ENCODE peak calls at places on chromosomes 7 and 10, in seven cellular contexts. One of them, this sample, is unnamed.
A peak's percentile ranks its signal among the peaks of the same experiment; 100 is the strongest.

GRCh38 chr10:79422178-79422892 is 23.1 kb downstream of the ZCCHC24 start:
- DNase-seq in endothelial cell of umbilical vein: no peak
- DNase-seq in A549: no peak
- DNase-seq in K562: no peak
- DNase-seq in GM12878: no peak
- DNase-seq in H1: no peak
- DNase-seq in HepG2: no peak
- DNase-seq in this sample: no peak

GRCh38 chr10:4451512-4451911 is 374.5 kb upstream of the AKR1E2 start:
- DNase-seq in endothelial cell of umbilical vein: no peak
- DNase-seq in A549: no peak
- DNase-seq in K562: no peak
- DNase-seq in GM12878: no peak
- DNase-seq in H1: no peak
- DNase-seq in HepG2: no peak
- DNase-seq in this sample: no peak

GRCh38 chr10:44293842-44294241 is 91.1 kb downstream of the CXCL12 start:
- DNase-seq in endothelial cell of umbilical vein: no peak
- DNase-seq in A549: no peak
- DNase-seq in K562: no peak
- DNase-seq in GM12878: no peak
- DNase-seq in H1: no peak
- DNase-seq in HepG2: peak; percentile 9
- DNase-seq in this sample: no peak

GRCh38 chr7:152336754-152337368 is 98.9 kb downstream of the KMT2C start:
- DNase-seq in endothelial cell of umbilical vein: peak; percentile 45
- DNase-seq in A549: peak; percentile 53
- DNase-seq in K562: peak; percentile 35
- DNase-seq in GM12878: no peak
- DNase-seq in H1: no peak
- DNase-seq in HepG2: peak; percentile 53
- DNase-seq in this sample: peak; percentile 69

GRCh38 chr10:132637477-132638129 is 100.0 kb downstream of the INPP5A start:
- DNase-seq in endothelial cell of umbilical vein: peak; percentile 68
- DNase-seq in A549: peak; percentile 93
- DNase-seq in K562: peak; percentile 47
- DNase-seq in GM12878: peak; percentile 43
- DNase-seq in H1: no peak
- DNase-seq in HepG2: peak; percentile 59
- DNase-seq in this sample: peak; percentile 81

GRCh38 chr7:121113288-121113687 is 124.8 kb downstream of the CPED1 start:
- DNase-seq in endothelial cell of umbilical vein: no peak
- DNase-seq in A549: no peak
- DNase-seq in K562: no peak
- DNase-seq in GM12878: no peak
- DNase-seq in H1: no peak
- DNase-seq in HepG2: no peak
- DNase-seq in this sample: no peak

GRCh38 chr10:69446229-69446628 is 5.0 kb upstream of the TSPAN15 start:
- DNase-seq in endothelial cell of umbilical vein: no peak
- DNase-seq in A549: no peak
- DNase-seq in K562: no peak
- DNase-seq in GM12878: no peak
- DNase-seq in H1: no peak
- DNase-seq in HepG2: no peak
- DNase-seq in this sample: no peak

GRCh38 chr10:112649492-112650152 is 202.6 kb downstream of the VTI1A start:
- DNase-seq in endothelial cell of umbilical vein: peak; percentile 11
- DNase-seq in A549: no peak
- DNase-seq in K562: no peak
- DNase-seq in GM12878: no peak
- DNase-seq in H1: no peak
- DNase-seq in HepG2: no peak
- DNase-seq in this sample: no peak

GRCh38 chr10:10914129-10914528 is 103.5 kb upstream of the CELF2 start:
- DNase-seq in endothelial cell of umbilical vein: no peak
- DNase-seq in A549: no peak
- DNase-seq in K562: no peak
- DNase-seq in GM12878: no peak
- DNase-seq in H1: no peak
- DNase-seq in HepG2: no peak
- DNase-seq in this sample: no peak

GRCh38 chr10:110530131-110530831 is 32.6 kb downstream of the DUSP5 start:
- DNase-seq in endothelial cell of umbilical vein: no peak
- DNase-seq in A549: peak; percentile 91
- DNase-seq in K562: no peak
- DNase-seq in GM12878: no peak
- DNase-seq in H1: peak; percentile 54
- DNase-seq in HepG2: peak; percentile 16
- DNase-seq in this sample: no peak

GRCh38 chr7:114759347-114760062 is 162.4 kb upstream of the MDFIC start:
- DNase-seq in endothelial cell of umbilical vein: no peak
- DNase-seq in A549: no peak
- DNase-seq in K562: no peak
- DNase-seq in GM12878: no peak
- DNase-seq in H1: no peak
- DNase-seq in HepG2: no peak
- DNase-seq in this sample: no peak

GRCh38 chr10:126062132-126063032 is 166.0 kb downstream of the FANK1 start:
- DNase-seq in endothelial cell of umbilical vein: peak; percentile 97
- DNase-seq in A549: peak; percentile 88
- DNase-seq in K562: peak; percentile 24
- DNase-seq in GM12878: no peak
- DNase-seq in H1: no peak
- DNase-seq in HepG2: no peak
- DNase-seq in this sample: peak; percentile 28

GRCh38 chr10:29064665-29065064 is 224.2 kb upstream of the LYZL1 start:
- DNase-seq in endothelial cell of umbilical vein: no peak
- DNase-seq in A549: no peak
- DNase-seq in K562: no peak
- DNase-seq in GM12878: no peak
- DNase-seq in H1: no peak
- DNase-seq in HepG2: no peak
- DNase-seq in this sample: no peak

GRCh38 chr10:70656489-70656888 is 15.8 kb upstream of the ADAMTS14 start:
- DNase-seq in endothelial cell of umbilical vein: peak; percentile 6
- DNase-seq in A549: no peak
- DNase-seq in K562: peak; percentile 82
- DNase-seq in GM12878: peak; percentile 56
- DNase-seq in H1: no peak
- DNase-seq in HepG2: no peak
- DNase-seq in this sample: peak; percentile 91

GRCh38 chr10:50431791-50432190 is 180.5 kb upstream of the ASAH2 start:
- DNase-seq in endothelial cell of umbilical vein: peak; percentile 69
- DNase-seq in A549: no peak
- DNase-seq in K562: no peak
- DNase-seq in GM12878: peak; percentile 96
- DNase-seq in H1: no peak
- DNase-seq in HepG2: no peak
- DNase-seq in this sample: no peak

GRCh38 chr7:8261711-8262695 is at the start of gene ICA1:
- DNase-seq in endothelial cell of umbilical vein: peak; percentile 72
- DNase-seq in A549: peak; percentile 39
- DNase-seq in K562: peak; percentile 83
- DNase-seq in GM12878: no peak
- DNase-seq in H1: no peak
- DNase-seq in HepG2: no peak
- DNase-seq in this sample: peak; percentile 14

GRCh38 chr7:80721880-80722595 is 83.6 kb downstream of the CD36 start:
- DNase-seq in endothelial cell of umbilical vein: peak; percentile 10
- DNase-seq in A549: peak; percentile 77
- DNase-seq in K562: no peak
- DNase-seq in GM12878: no peak
- DNase-seq in H1: no peak
- DNase-seq in HepG2: no peak
- DNase-seq in this sample: peak; percentile 41

GRCh38 chr7:37901890-37902524 is 14.6 kb downstream of the SFRP4 start:
- DNase-seq in endothelial cell of umbilical vein: no peak
- DNase-seq in A549: no peak
- DNase-seq in K562: peak; percentile 56
- DNase-seq in GM12878: no peak
- DNase-seq in H1: no peak
- DNase-seq in HepG2: peak; percentile 75
- DNase-seq in this sample: no peak

DNA sequence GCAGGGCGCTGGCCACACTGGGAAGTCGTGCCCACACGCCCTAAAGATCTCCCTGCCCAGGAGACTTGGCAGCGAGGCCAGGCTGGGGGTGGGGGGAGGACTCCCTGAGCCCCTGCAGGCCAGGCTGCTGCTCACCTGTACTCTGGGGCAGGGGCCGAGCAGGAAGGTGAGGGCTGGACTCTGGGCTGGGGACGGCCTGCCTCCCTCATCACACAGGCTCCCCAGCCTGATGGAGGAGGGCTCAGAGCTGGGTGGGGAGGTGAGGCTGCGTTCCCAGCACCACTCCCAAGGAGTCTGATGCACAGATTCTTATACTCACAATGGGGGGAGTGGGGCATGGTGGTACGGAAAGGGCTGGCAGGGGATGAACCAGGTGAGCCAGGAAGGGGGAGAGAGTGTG is 71.2 kb downstream of the ELFN1 start:
- DNase-seq in endothelial cell of umbilical vein: no peak
- DNase-seq in A549: no peak
- DNase-seq in K562: no peak
- DNase-seq in GM12878: no peak
- DNase-seq in H1: no peak
- DNase-seq in HepG2: no peak
- DNase-seq in this sample: no peak
- H3K4me3 ChIP-seq in endothelial cell of umbilical vein: no peak overlapping the region
- H3K4me3 ChIP-seq in A549: no peak overlapping the region
- H3K4me3 ChIP-seq in K562: peak overlapping the region; percentile 47
- H3K4me3 ChIP-seq in GM12878: no peak overlapping the region
- H3K4me3 ChIP-seq in H1: no peak overlapping the region
- H3K4me3 ChIP-seq in HepG2: no peak overlapping the region
- H3K4me3 ChIP-seq in this sample: peak overlapping the region; percentile 86

GRCh38 chr10:103635580-103635979 is 142.1 kb downstream of the NEURL1 start:
- DNase-seq in endothelial cell of umbilical vein: no peak
- DNase-seq in A549: no peak
- DNase-seq in K562: no peak
- DNase-seq in GM12878: no peak
- DNase-seq in H1: no peak
- DNase-seq in HepG2: no peak
- DNase-seq in this sample: no peak
- TF ChIP-seq MAX in endothelial cell of umbilical vein: no peak
- TF ChIP-seq MAX in A549: no peak
- TF ChIP-seq MAX in K562: no peak
- TF ChIP-seq MAX in GM12878: no peak
- TF ChIP-seq MAX in H1: no peak
- TF ChIP-seq MAX in HepG2: no peak
- TF ChIP-seq MAX in this sample: no peak

GRCh38 chr10:92290076-92290836 is 622 bp downstream of the CPEB3 start:
- DNase-seq in endothelial cell of umbilical vein: peak; percentile 66
- DNase-seq in A549: peak; percentile 38
- DNase-seq in K562: peak; percentile 51
- DNase-seq in GM12878: no peak
- DNase-seq in H1: no peak
- DNase-seq in HepG2: peak; percentile 23
- DNase-seq in this sample: peak; percentile 52

GRCh38 chr10:92291921-92292860 is 1.2 kb downstream of the MARCHF5 start:
- DNase-seq in endothelial cell of umbilical vein: peak; percentile 71
- DNase-seq in A549: peak; percentile 57
- DNase-seq in K562: peak; percentile 63
- DNase-seq in GM12878: peak; percentile 37
- DNase-seq in H1: no peak
- DNase-seq in HepG2: peak; percentile 28
- DNase-seq in this sample: peak; percentile 79

GRCh38 chr10:92291610-92291859 is 568 bp downstream of the MARCHF5 start:
- DNase-seq in endothelial cell of umbilical vein: no peak
- DNase-seq in A549: peak; percentile 20
- DNase-seq in K562: no peak
- DNase-seq in GM12878: no peak
- DNase-seq in H1: no peak
- DNase-seq in HepG2: no peak
- DNase-seq in this sample: no peak

DNA sequence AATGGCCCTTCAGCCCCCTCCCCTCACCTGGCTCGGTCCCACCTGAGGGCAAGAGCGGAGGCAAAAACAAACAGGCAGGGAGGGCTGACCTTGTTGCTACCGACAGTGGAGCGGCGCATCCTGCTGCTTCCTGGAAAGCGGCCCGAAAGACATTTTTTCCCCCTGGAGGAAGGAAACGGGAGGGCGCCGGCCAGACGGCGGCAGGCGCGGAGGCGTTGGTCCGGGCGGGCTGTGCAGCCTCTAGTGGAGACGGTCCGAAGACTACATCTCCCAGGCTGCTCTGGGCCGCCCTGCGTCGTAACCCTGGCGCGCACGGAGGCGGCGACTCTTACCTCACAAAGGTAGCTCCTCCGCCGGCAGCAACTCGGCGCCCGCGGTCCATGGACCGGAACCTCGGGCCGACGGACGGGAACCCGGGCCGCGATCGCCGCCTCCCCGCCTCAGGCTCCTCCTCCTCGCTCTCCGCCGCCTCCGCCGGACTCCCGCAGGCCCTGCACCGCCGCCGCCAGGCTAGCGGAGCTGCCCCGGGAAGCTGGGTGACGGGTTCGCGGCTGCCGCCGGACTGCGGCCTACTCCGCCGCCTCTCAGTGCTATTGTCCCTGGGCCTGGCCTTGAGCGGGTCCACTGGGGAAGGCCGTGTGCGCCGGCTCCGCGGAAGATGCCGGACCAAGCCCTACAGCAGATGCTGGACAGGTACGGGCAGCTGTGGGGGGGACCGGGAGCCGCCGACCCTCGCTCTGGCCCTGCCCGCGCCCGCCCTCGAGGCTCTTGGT is at the start of the genes CPEB3 and MARCHF5:
- DNase-seq in endothelial cell of umbilical vein: peak; percentile 98
- DNase-seq in A549: peak; percentile 92
- DNase-seq in K562: peak; percentile 94
- DNase-seq in GM12878: peak; percentile 77
- DNase-seq in H1: peak; percentile 93
- DNase-seq in HepG2: peak; percentile 93
- DNase-seq in this sample: peak; percentile 97
- TF ChIP-seq POLR2A in endothelial cell of umbilical vein: peak; percentile 52
- TF ChIP-seq POLR2A in A549: peak; percentile 55
- TF ChIP-seq POLR2A in K562: peak; percentile 72
- TF ChIP-seq POLR2A in GM12878: peak; percentile 81
- TF ChIP-seq POLR2A in H1: peak; percentile 77
- TF ChIP-seq POLR2A in HepG2: peak; percentile 57
- TF ChIP-seq POLR2A in this sample: peak; percentile 45

GRCh38 chr7:33928986-33929385 is 23.6 kb downstream of the BMPER start:
- DNase-seq in endothelial cell of umbilical vein: no peak
- DNase-seq in A549: no peak
- DNase-seq in K562: no peak
- DNase-seq in GM12878: no peak
- DNase-seq in H1: no peak
- DNase-seq in HepG2: no peak
- DNase-seq in this sample: no peak

GRCh38 chr7:33933611-33934281 is 28.4 kb downstream of the BMPER start:
- DNase-seq in endothelial cell of umbilical vein: no peak
- DNase-seq in A549: peak; percentile 17
- DNase-seq in K562: no peak
- DNase-seq in GM12878: no peak
- DNase-seq in H1: no peak
- DNase-seq in HepG2: no peak
- DNase-seq in this sample: no peak

GRCh38 chr7:33932221-33932620 is 26.9 kb downstream of the BMPER start:
- DNase-seq in endothelial cell of umbilical vein: peak; percentile 6
- DNase-seq in A549: no peak
- DNase-seq in K562: no peak
- DNase-seq in GM12878: no peak
- DNase-seq in H1: no peak
- DNase-seq in HepG2: no peak
- DNase-seq in this sample: no peak

GRCh38 chr7:33937871-33938270 is 32.5 kb downstream of the BMPER start:
- DNase-seq in endothelial cell of umbilical vein: no peak
- DNase-seq in A549: no peak
- DNase-seq in K562: no peak
- DNase-seq in GM12878: no peak
- DNase-seq in H1: no peak
- DNase-seq in HepG2: no peak
- DNase-seq in this sample: peak; percentile 36

GRCh38 chr7:33932832-33933468 is 27.6 kb downstream of the BMPER start:
- DNase-seq in endothelial cell of umbilical vein: peak; percentile 85
- DNase-seq in A549: peak; percentile 63
- DNase-seq in K562: peak; percentile 73
- DNase-seq in GM12878: no peak
- DNase-seq in H1: peak; percentile 75
- DNase-seq in HepG2: peak; percentile 35
- DNase-seq in this sample: peak; percentile 75
- H3K4me3 ChIP-seq in endothelial cell of umbilical vein: peak overlapping the region; percentile 13
- H3K4me3 ChIP-seq in A549: no peak overlapping the region
- H3K4me3 ChIP-seq in K562: no peak overlapping the region
- H3K4me3 ChIP-seq in GM12878: no peak overlapping the region
- H3K4me3 ChIP-seq in H1: no peak overlapping the region
- H3K4me3 ChIP-seq in HepG2: no peak overlapping the region
- H3K4me3 ChIP-seq in this sample: no peak overlapping the region

This sample was measured in NB4.